ENCODE peak calls at places on chromosomes 1 and 21, in four cellular contexts. One of them, this sample, is unnamed.

GRCh38 chr1:247849616-247850015 is 7.4 kb upstream of the TRIM58 start:
- DNase-seq in BJ: no peak
- DNase-seq in activated CD4-positive, alpha-beta T cell treated with anti-CD3 and anti-CD28 coated beads for 24 hours: no peak
- DNase-seq in MCF 10A: peak
- DNase-seq in this sample: no peak

GRCh38 chr1:107788189-107788588 is 176.8 kb downstream of the VAV3 start:
- DNase-seq in BJ: no peak
- DNase-seq in activated CD4-positive, alpha-beta T cell treated with anti-CD3 and anti-CD28 coated beads for 24 hours: no peak
- DNase-seq in MCF 10A: no peak
- DNase-seq in this sample: no peak

GRCh38 chr1:55472784-55473183 is 257.6 kb upstream of the USP24 start:
- DNase-seq in BJ: no peak
- DNase-seq in activated CD4-positive, alpha-beta T cell treated with anti-CD3 and anti-CD28 coated beads for 24 hours: no peak
- DNase-seq in MCF 10A: peak
- DNase-seq in this sample: no peak

GRCh38 chr1:38587734-38588133 is 271.8 kb downstream of the RRAGC start:
- DNase-seq in BJ: no peak
- DNase-seq in activated CD4-positive, alpha-beta T cell treated with anti-CD3 and anti-CD28 coated beads for 24 hours: no peak
- DNase-seq in MCF 10A: no peak
- DNase-seq in this sample: no peak

GRCh38 chr21:15414057-15414456 is 315.7 kb upstream of the USP25 start:
- DNase-seq in BJ: no peak
- DNase-seq in activated CD4-positive, alpha-beta T cell treated with anti-CD3 and anti-CD28 coated beads for 24 hours: no peak
- DNase-seq in MCF 10A: peak
- DNase-seq in this sample: no peak

GRCh38 chr1:215797859-215798258 is 230.8 kb downstream of the KCTD3 start:
- DNase-seq in BJ: no peak
- DNase-seq in activated CD4-positive, alpha-beta T cell treated with anti-CD3 and anti-CD28 coated beads for 24 hours: no peak
- DNase-seq in MCF 10A: no peak
- DNase-seq in this sample: no peak

GRCh38 chr1:5333326-5333725 is 658.9 kb downstream of the NPHP4 start:
- DNase-seq in BJ: no peak
- DNase-seq in activated CD4-positive, alpha-beta T cell treated with anti-CD3 and anti-CD28 coated beads for 24 hours: no peak
- DNase-seq in MCF 10A: peak
- DNase-seq in this sample: no peak

GRCh38 chr21:35559128-35559831 is 501.0 kb downstream of the SETD4 start:
- DNase-seq in BJ: peak
- DNase-seq in activated CD4-positive, alpha-beta T cell treated with anti-CD3 and anti-CD28 coated beads for 24 hours: no peak
- DNase-seq in MCF 10A: peak
- DNase-seq in this sample: peak

GRCh38 chr1:240611619-240612490 is at the start of gene GREM2:
- DNase-seq in BJ: peak
- DNase-seq in activated CD4-positive, alpha-beta T cell treated with anti-CD3 and anti-CD28 coated beads for 24 hours: peak
- DNase-seq in MCF 10A: peak
- DNase-seq in this sample: peak

GRCh38 chr1:226743259-226743658 is 4.2 kb upstream of the ITPKB start:
- DNase-seq in BJ: no peak
- DNase-seq in activated CD4-positive, alpha-beta T cell treated with anti-CD3 and anti-CD28 coated beads for 24 hours: no peak
- DNase-seq in MCF 10A: no peak
- DNase-seq in this sample: no peak

GRCh38 chr1:80987106-80987505 is 813.6 kb upstream of the ADGRL2 start:
- DNase-seq in BJ: no peak
- DNase-seq in activated CD4-positive, alpha-beta T cell treated with anti-CD3 and anti-CD28 coated beads for 24 hours: no peak
- DNase-seq in MCF 10A: peak
- DNase-seq in this sample: no peak